ENCODE peak calls at places on chromosomes 1 and 21, in seven cellular contexts. L is fibroblast of pulmonary artery, J is heart left ventricle, S is fibroblast of lung, Y is HFF-Myc, A is AG04450, P is spleen. W is an unnamed sample.

GRCh38 chr1:167661527-167662436 is 31.8 kb downstream of the RCSD1 start:
- DNase-seq in P (no peak), L (peak; percentile 90), S (peak; percentile 83), J (no peak), A (peak; percentile 79), Y (peak; percentile 93), W (peak; percentile 89)

GRCh38 chr1:31878018-31878417 is 60.1 kb downstream of the PTP4A2 start:
- DNase-seq in L (peak; percentile 20), Y (no peak), A (no peak), P (no peak), S (no peak), J (no peak), W (no peak)

GRCh38 chr1:47873332-47873731 is 123.9 kb downstream of the TRABD2B start:
- DNase-seq in J (no peak), Y (no peak), P (no peak), L (no peak), A (no peak), S (no peak), W (no peak)

GRCh38 chr1:223628233-223628632 is 37.3 kb downstream of the CAPN8 start:
- DNase-seq in A (peak; percentile 4), P (no peak), J (no peak), Y (peak; percentile 25), L (peak; percentile 27), S (peak; percentile 25), W (peak; percentile 30)

GRCh38 chr1:224616761-224617409 is 768 bp downstream of the CNIH3 start:
- DNase-seq in Y (no peak), S (no peak), L (no peak), A (no peak), J (no peak), P (no peak), W (no peak)

GRCh38 chr1:162990665-162991064 is 78.5 kb upstream of the RGS4 start:
- DNase-seq in J (no peak), S (peak; percentile 81), A (no peak), L (no peak), Y (no peak), P (no peak), W (no peak)

GRCh38 chr1:42937836-42938595 is 20.7 kb downstream of the SLC2A1 start:
- DNase-seq in S (no peak), A (no peak), P (peak; percentile 76), Y (no peak), J (no peak), L (no peak), W (no peak)

GRCh38 chr1:165050246-165050645 is 306.3 kb downstream of the LMX1A start:
- DNase-seq in P (no peak), L (no peak), S (no peak), J (no peak), Y (no peak), A (no peak), W (no peak)

GRCh38 chr1:89489037-89489729 is 35.4 kb upstream of the LRRC8B start:
- DNase-seq in L (peak; percentile 41), P (no peak), A (no peak), J (no peak), Y (no peak), S (peak; percentile 68), W (no peak)

GRCh38 chr1:167752219-167752985 is 30.6 kb downstream of the MPZL1 start:
- DNase-seq in J (no peak), A (no peak), Y (no peak), L (no peak), S (peak; percentile 64), P (no peak), W (no peak)

GRCh38 chr1:206117151-206117948 is at the start of gene AVPR1B:
- DNase-seq in A (no peak), S (peak; percentile 45), J (peak; percentile 45), Y (no peak), P (peak; percentile 83), L (peak; percentile 23), W (peak; percentile 18)

GRCh38 chr1:99869304-99869703 is 19.1 kb downstream of the AGL start:
- DNase-seq in Y (no peak), S (peak; percentile 72), P (no peak), A (no peak), J (no peak), L (peak; percentile 56), W (peak; percentile 34)

GRCh38 chr1:37561794-37562132 is 5.0 kb downstream of the DNALI1 start:
- DNase-seq in L (peak; percentile 43), Y (no peak), S (peak; percentile 21), A (no peak), J (no peak), P (no peak), W (peak; percentile 55)

GRCh38 chr1:154751690-154752089 is 118.4 kb downstream of the KCNN3 start:
- DNase-seq in P (no peak), L (peak; percentile 82), J (no peak), A (no peak), S (peak; percentile 57), Y (no peak), W (no peak)

GRCh38 chr21:20459838-20460237 is 538.4 kb upstream of the NCAM2 start:
- DNase-seq in P (no peak), A (no peak), L (no peak), S (no peak), J (no peak), Y (no peak), W (no peak)

GRCh38 chr1:62180649-62181048 is 14.0 kb upstream of the L1TD1 start:
- DNase-seq in S (no peak), A (no peak), Y (no peak), P (no peak), J (peak; percentile 21), L (no peak), W (no peak)

GRCh38 chr1:156942576-156942975 is 22.1 kb downstream of the LRRC71 start:
- DNase-seq in Y (no peak), J (no peak), P (no peak), L (no peak), S (no peak), A (no peak), W (no peak)
- H3K4me3 ChIP-seq in Y (no peak overlapping the region), J (no peak overlapping the region), P (no peak overlapping the region), L (no peak overlapping the region), S (no peak overlapping the region), A (no peak overlapping the region), W (no peak overlapping the region)

GRCh38 chr1:160808289-160808688 is 12.3 kb downstream of the LY9 start:
- DNase-seq in L (no peak), A (no peak), Y (no peak), P (no peak), J (no peak), S (no peak), W (no peak)

GRCh38 chr1:160807738-160808137 is 11.8 kb downstream of the LY9 start:
- DNase-seq in Y (no peak), S (no peak), P (no peak), L (no peak), A (no peak), J (no peak), W (no peak)

GRCh38 chr1:160807242-160807641 is 11.3 kb downstream of the LY9 start:
- DNase-seq in L (no peak), S (no peak), P (no peak), A (no peak), J (no peak), Y (no peak), W (no peak)

GRCh38 chr1:160806784-160807183 is 10.8 kb downstream of the LY9 start:
- DNase-seq in Y (no peak), J (no peak), P (no peak), S (no peak), A (no peak), L (no peak), W (no peak)

DNA sequence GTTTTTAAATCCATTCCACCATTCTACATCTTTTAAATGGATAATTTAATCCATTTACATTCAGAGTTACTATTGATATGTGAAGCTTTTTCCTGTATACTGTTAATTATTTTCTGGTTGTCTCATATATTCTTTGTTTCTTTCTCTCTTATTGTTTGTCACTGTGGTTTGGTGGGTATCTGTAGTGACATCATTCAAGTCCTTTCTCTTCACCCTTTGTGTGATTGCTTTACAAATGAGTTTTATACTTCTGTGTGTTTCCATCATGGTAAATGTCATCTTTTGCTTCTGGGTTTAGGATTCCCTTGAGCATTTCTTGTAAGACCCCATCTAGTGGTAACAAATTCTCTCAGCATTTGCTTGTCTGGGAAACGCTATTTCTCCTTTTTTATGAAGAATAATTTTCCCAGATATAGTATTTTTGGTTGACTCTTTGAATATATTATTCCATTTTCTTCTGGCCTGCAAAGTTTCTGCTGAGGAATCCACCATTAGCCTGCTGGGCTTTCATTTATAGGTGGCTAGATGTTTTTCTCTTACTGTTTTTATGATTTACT is 10.2 kb downstream of the LY9 start:
- DNase-seq in S (no peak), J (no peak), Y (no peak), A (no peak), L (no peak), P (no peak), W (no peak)
- TF ChIP-seq CTCF in S (no peak), J (no peak), Y (no peak), A (no peak), L (no peak), P (no peak), W (no peak)

GRCh38 chr1:21325731-21326387 is 35.6 kb upstream of the ECE1 start:
- DNase-seq in S (no peak), Y (no peak), A (no peak), P (no peak), L (no peak), J (no peak), W (no peak)

GRCh38 chr1:21325231-21325718 is 35.0 kb upstream of the ECE1 start:
- DNase-seq in Y (no peak), L (no peak), P (peak; percentile 87), A (no peak), J (no peak), S (no peak), W (peak; percentile 64)

GRCh38 chr1:21323091-21323490 is 32.8 kb upstream of the ECE1 start:
- DNase-seq in P (no peak), J (no peak), A (no peak), S (peak; percentile 55), L (peak; percentile 53), Y (no peak), W (peak; percentile 76)

GRCh38 chr1:21322681-21323016 is 32.4 kb upstream of the ECE1 start:
- DNase-seq in S (peak; percentile 16), A (no peak), Y (no peak), J (no peak), L (peak; percentile 50), P (no peak), W (no peak)

DNA sequence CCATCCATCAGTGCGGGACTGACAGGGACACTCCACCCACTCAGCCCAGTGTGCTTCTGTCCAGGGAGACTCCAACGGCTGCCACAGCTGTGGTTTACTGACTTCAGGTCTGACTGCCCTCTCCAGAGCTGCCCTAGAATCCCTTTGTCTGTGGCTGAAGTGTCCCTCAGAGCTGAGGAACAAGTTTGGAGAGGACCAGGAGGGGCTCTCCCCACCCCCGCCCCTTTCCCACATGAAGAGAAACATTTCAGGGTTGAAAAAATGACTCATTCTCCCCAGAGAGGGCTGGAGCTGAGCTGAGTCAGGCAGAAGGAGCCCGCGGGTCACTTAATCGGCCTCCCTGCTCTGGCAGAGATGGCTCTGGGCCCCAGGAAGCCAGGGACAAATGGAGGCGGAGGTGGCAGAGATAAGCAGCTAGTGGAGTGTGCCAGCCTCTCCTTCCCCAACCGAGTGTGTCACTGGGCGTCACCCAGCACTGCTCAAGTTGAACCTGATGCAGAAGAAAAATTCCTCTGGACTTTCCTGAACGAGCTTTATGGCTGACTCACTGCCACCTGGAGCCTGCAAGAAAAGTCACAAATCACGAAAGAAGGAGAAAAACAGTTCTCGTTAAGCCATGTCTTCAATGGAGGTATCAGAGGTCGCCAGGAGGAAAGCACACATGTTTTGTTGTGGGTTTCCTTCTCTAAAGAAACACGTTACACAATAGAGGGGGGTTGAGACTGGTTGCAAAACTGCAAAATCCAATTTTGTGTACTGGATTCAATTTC is 34.3 kb upstream of the ECE1 start:
- DNase-seq in Y (peak; percentile 80), L (peak; percentile 90), A (no peak), S (peak; percentile 92), J (peak; percentile 79), P (peak; percentile 89), W (peak; percentile 93)
- H3K4me3 ChIP-seq in Y (peak overlapping the region; percentile 13), L (no peak overlapping the region), A (peak overlapping the region; percentile 13), S (no peak overlapping the region), J (no peak overlapping the region), P (no peak overlapping the region), W (no peak overlapping the region)

GRCh38 chr21:44300262-44300959 is 558 bp downstream of the PFKL start:
- DNase-seq in S (peak; percentile 45), L (peak; percentile 41), J (peak; percentile 86), A (no peak), Y (no peak), P (peak; percentile 95), W (peak; percentile 55)
- TF ChIP-seq CTCF in S (no peak), L (no peak), J (no peak), A (no peak), Y (no peak), P (no peak), W (no peak)

W was measured in fibroblast of villous mesenchyme.